ENCODE peak calls at places on chromosome 5, in five cellular contexts. G is HepG2, V is HCT116, S is IMR-90, O is spleen. D is an unnamed sample.

GRCh38 chr5:116395178-116395577 is 179.4 kb downstream of the SEMA6A start:
- DNase-seq in G (no peak), O (no peak), S (no peak), V (no peak), D (no peak)

GRCh38 chr5:45508155-45508554 is 188.0 kb downstream of the HCN1 start:
- DNase-seq in O (no peak), G (no peak), S (no peak), V (no peak), D (no peak)

GRCh38 chr5:375921-376871 is 54.7 kb downstream of the AHRR start:
- DNase-seq in S (no peak), G (no peak), V (no peak), O (peak; percentile 67), D (no peak)

GRCh38 chr5:95283761-95284511 is 958 bp downstream of the MCTP1 start:
- DNase-seq in V (no peak), S (no peak), G (no peak), O (peak; percentile 85), D (peak; percentile 61)

GRCh38 chr5:107505763-107506534 is 164.8 kb downstream of the EFNA5 start:
- DNase-seq in S (no peak), V (no peak), G (no peak), O (no peak), D (no peak)

GRCh38 chr5:161676109-161676508 is 9.4 kb upstream of the GABRA6 start:
- DNase-seq in V (no peak), S (no peak), O (no peak), G (peak; percentile 6), D (no peak)

GRCh38 chr5:378301-378891 is 56.9 kb downstream of the AHRR start:
- DNase-seq in G (no peak), S (peak; percentile 88), V (no peak), O (peak; percentile 45), D (no peak)

GRCh38 chr5:60668715-60669304 is 31.2 kb downstream of the DEPDC1B start:
- DNase-seq in S (peak; percentile 41), O (no peak), G (peak; percentile 33), V (peak; percentile 31), D (peak; percentile 65)

GRCh38 chr5:167232675-167233074 is 1058.8 kb upstream of the WWC1 start:
- DNase-seq in O (no peak), V (no peak), G (no peak), S (no peak), D (no peak)

GRCh38 chr5:141875022-141875740 is 3.0 kb downstream of the PCDH1 start:
- DNase-seq in S (no peak), V (no peak), G (no peak), O (peak; percentile 30), D (no peak)

GRCh38 chr5:139676951-139677367 is 28.8 kb downstream of the CXXC5 start:
- DNase-seq in O (no peak), S (no peak), V (no peak), G (no peak), D (no peak)

GRCh38 chr5:81631124-81631523 is 119.8 kb downstream of the SSBP2 start:
- DNase-seq in S (no peak), G (no peak), O (no peak), V (no peak), D (no peak)

GRCh38 chr5:137320056-137321045 is 178.8 kb downstream of the SPOCK1 start:
- DNase-seq in S (peak; percentile 51), V (peak; percentile 21), O (no peak), G (peak; percentile 24), D (peak; percentile 6)

GRCh38 chr5:95261369-95262175 is 23.3 kb downstream of the MCTP1 start:
- DNase-seq in O (no peak), G (peak; percentile 37), V (no peak), S (peak; percentile 49), D (peak; percentile 52)

GRCh38 chr5:148384389-148384756 is 615 bp downstream of the FBXO38 start:
- DNase-seq in O (no peak), G (peak; percentile 59), S (no peak), V (no peak), D (peak; percentile 62)
- TF ChIP-seq POLR2A in O (no peak), G (peak; percentile 7), S (no peak), V (no peak), D (no peak)

GRCh38 chr5:150392680-150393079 is 20.0 kb downstream of the CD74 start:
- DNase-seq in V (no peak), O (no peak), G (no peak), S (no peak), D (no peak)

GRCh38 chr5:150394103-150394502 is 18.6 kb downstream of the CD74 start:
- DNase-seq in S (peak; percentile 84), G (no peak), O (no peak), V (no peak), D (no peak)

GRCh38 chr5:150391064-150391834 is 21.5 kb downstream of the CD74 start:
- DNase-seq in V (no peak), G (no peak), S (no peak), O (no peak), D (no peak)

GRCh38 chr5:150386024-150386855 is 26.5 kb downstream of the CD74 start:
- DNase-seq in S (no peak), G (no peak), V (no peak), O (no peak), D (no peak)

DNA sequence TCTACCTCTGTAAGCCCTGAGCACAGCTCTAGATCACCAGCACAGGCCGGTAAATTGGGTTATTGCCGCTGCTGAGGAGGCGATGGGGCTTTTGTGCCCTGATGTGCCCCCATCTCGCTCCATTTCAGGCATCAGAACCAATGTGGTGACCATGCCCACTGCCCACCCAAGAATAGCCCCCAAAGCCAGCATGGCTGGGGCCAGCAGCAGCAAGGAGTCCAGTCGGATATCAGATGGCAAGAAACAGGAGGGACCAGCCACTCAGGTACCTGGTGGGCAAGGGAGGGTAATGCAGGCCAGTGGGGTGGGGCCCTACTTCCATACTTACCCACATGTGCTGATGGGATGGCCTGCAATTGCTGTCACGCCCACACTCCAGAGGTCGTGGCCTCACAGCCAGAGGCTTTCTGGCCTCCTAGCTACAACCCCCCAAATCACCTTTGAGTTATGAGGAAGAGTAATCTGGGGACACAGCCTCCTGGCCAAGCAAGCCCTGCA is 22.9 kb downstream of the CD74 start:
- DNase-seq in G (no peak), S (no peak), O (no peak), V (no peak), D (no peak)
- TF ChIP-seq POLR2A in G (no peak), S (no peak), O (no peak), V (no peak), D (no peak)

DNA sequence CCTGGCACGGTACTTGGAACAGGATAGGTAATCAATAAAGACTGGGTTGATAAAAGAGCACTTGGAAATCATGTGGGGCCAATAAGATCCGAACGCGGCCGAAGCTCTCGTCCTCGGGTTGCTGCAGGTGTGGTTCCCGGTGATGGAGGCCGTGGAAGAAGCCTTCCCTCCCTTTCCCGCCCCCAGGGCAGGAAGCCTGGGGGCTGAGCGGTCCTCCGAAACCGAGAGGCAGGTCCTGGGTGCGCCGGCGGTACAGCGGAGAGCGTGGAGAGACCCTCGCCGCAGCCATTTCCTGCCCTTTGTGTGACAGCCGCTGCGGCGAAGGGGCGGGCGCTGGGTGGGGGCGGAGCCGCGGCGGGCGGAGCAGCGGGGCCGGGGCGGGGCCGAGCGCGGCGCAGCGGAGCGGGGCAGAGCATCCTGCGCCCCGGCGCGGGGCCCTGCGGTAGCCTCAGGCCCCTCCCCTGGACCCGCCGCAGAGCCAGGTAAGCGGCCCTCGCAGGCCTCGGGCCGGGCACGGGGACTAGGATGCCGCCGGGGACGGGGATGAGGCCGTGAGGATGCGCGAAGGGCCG is at the start of gene CYFIP2:
- DNase-seq in S (peak; percentile 4), O (peak; percentile 96), G (no peak), V (no peak), D (peak; percentile 56)
- TF ChIP-seq POLR2A in S (no peak), O (peak; percentile 75), G (no peak), V (no peak), D (no peak)

GRCh38 chr5:172902497-172903472 is 56.4 kb upstream of the RPL26L1 start:
- DNase-seq in V (peak; percentile 8), G (peak; percentile 90), O (no peak), S (peak; percentile 99), D (peak; percentile 52)

GRCh38 chr5:172904643-172905345 is 54.4 kb upstream of the RPL26L1 start:
- DNase-seq in G (peak; percentile 19), V (peak; percentile 48), O (no peak), S (peak; percentile 84), D (no peak)

GRCh38 chr5:172905346-172905756 is 53.9 kb upstream of the RPL26L1 start:
- DNase-seq in G (no peak), O (no peak), S (no peak), V (no peak), D (no peak)

GRCh38 chr5:172903790-172904189 is 55.4 kb upstream of the RPL26L1 start:
- DNase-seq in G (no peak), O (no peak), V (peak; percentile 7), S (peak; percentile 96), D (no peak)

GRCh38 chr5:172904312-172904642 is 54.9 kb upstream of the RPL26L1 start:
- DNase-seq in S (no peak), O (no peak), V (no peak), G (no peak), D (no peak)
- TF ChIP-seq POLR2A in S (no peak), O (no peak), V (no peak), G (no peak), D (no peak)

GRCh38 chr5:159100022-159100927 is 559 bp upstream of the EBF1 start:
- DNase-seq in V (peak; percentile 7), G (no peak), O (peak; percentile 95), S (peak; percentile 88), D (peak; percentile 72)
- TF ChIP-seq POLR2A in V (no peak), G (no peak), O (peak; percentile 96), S (peak; percentile 27), D (no peak)

DNA sequence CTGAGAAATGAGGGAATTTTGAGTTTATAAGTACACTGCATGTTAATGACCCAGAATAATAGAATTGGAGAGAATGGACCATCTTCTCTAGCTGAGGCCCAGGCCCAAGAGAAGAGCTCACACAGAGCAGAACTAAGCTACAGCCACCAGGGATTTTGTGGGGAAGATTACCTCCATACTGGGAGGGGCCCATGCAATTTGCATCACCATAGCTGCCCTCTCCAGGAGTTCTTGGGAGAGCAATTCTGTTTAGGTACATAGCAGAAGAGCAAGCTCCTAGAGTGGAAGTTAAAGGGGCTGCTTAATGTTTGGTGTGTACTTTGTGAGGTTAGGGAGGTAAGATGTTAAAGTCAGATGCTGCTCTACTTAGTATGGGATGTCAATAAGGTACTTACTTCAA is 61.7 kb downstream of the SV2C start:
- DNase-seq in G (no peak), S (no peak), O (no peak), V (no peak), D (no peak)
- TF ChIP-seq POLR2A in G (no peak), S (no peak), O (no peak), V (no peak), D (no peak)

DNA sequence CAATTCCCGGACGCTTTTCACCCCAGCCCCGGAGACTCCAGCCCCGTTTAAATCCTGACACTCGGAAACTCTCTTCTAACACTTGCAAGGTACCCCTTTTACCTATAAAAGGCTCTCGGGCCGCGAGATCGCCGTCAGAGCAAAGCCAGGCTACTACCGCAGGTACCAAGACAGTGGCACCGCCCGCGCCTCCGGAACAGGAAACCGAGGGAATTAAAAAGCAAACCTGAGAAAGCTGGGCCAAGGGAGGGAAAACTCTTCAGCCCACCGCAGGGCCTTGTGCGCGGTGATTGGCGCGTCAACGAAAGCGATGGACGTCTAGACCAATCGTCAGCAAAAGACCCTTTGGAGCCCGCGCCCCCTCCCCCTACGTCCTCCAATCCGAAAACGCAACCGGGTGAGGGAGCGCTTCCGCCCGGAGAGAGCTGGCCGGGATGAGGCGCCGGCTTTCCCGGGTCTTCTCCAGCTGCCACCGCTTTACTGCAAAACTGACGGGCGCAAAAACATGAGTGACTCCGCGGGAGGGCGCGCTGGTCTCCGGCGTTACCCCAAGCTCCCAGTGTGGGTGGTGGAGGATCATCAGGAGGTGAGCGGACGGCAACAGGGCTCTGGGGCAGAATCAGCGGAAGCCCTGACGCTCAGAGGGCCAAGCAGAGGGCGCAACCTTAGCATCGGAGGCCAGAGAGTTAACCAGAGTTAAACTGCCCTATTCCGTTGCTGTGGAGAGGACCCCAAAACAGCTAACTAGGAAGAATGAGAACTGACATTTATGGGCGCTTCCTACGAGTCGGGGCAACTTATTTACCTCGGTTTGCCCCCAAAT is at the start of the genes C5orf22 and DROSHA:
- DNase-seq in G (peak; percentile 93), S (peak; percentile 95), O (peak; percentile 96), V (peak; percentile 91), D (peak; percentile 96)
- TF ChIP-seq POLR2A in G (peak; percentile 57), S (no peak), O (peak; percentile 39), V (peak; percentile 77), D (peak; percentile 82)

D was measured in erythroblast.